ENCODE peak calls at places on chromosomes 16 and 17, in nine cellular contexts. M is BJ, C is heart left ventricle, W is ascending aorta, R is cardiac muscle cell, O is K562, T is cardiac fibroblast, X is HAP-1, B is PC-3. Z is an unnamed sample.

GRCh38 chr16:22192261-22193133 is 13.6 kb upstream of the EEF2K start:
- DNase-seq in W (peak; percentile 75), B (peak; percentile 51), M (peak; percentile 65), C (peak; percentile 90), O (peak; percentile 81), R (peak; percentile 98), X (peak; percentile 68), T (peak; percentile 96), Z (peak; percentile 73)

GRCh38 chr16:84788968-84789371 is 30.8 kb upstream of the CRISPLD2 start:
- DNase-seq in O (no peak), W (no peak), B (no peak), T (no peak), M (peak; percentile 94), C (no peak), R (no peak), X (no peak), Z (no peak)

GRCh38 chr17:40522250-40522960 is 21.0 kb upstream of the TNS4 start:
- DNase-seq in B (no peak), X (no peak), M (no peak), W (no peak), O (no peak), T (peak; percentile 73), C (no peak), R (peak; percentile 40), Z (no peak)

GRCh38 chr17:3004925-3005324 is 58.5 kb downstream of the OR1D5 start:
- DNase-seq in B (no peak), O (no peak), T (no peak), X (no peak), M (no peak), W (no peak), C (no peak), R (no peak), Z (no peak)

GRCh38 chr16:49834496-49835009 is 21.4 kb downstream of the ZNF423 start:
- DNase-seq in R (peak; percentile 79), X (no peak), M (no peak), T (peak; percentile 22), B (no peak), W (peak; percentile 54), O (no peak), C (peak; percentile 88), Z (no peak)

GRCh38 chr16:50697881-50698767 is 4.7 kb downstream of the NOD2 start:
- DNase-seq in X (no peak), C (peak; percentile 48), R (peak; percentile 46), O (no peak), W (no peak), B (no peak), T (peak; percentile 65), M (no peak), Z (no peak)

GRCh38 chr17:39144414-39144813 is 7.0 kb downstream of the PLXDC1 start:
- DNase-seq in T (peak; percentile 92), X (no peak), R (peak; percentile 96), W (peak; percentile 25), B (peak; percentile 22), M (peak; percentile 64), O (no peak), C (peak; percentile 94), Z (no peak)

GRCh38 chr17:69466905-69467630 is 52.6 kb downstream of the MAP2K6 start:
- DNase-seq in T (peak; percentile 13), B (peak; percentile 42), X (no peak), O (no peak), R (peak; percentile 58), C (no peak), W (no peak), M (peak; percentile 25), Z (no peak)

GRCh38 chr17:75242461-75243042 is 18.9 kb downstream of the GGA3 start:
- DNase-seq in O (no peak), M (no peak), C (no peak), T (no peak), B (no peak), R (no peak), W (no peak), X (no peak), Z (no peak)

GRCh38 chr17:44314869-44315661 is 6.7 kb downstream of the RUNDC3A start:
- DNase-seq in B (peak; percentile 75), X (peak; percentile 17), W (no peak), T (peak; percentile 22), R (peak; percentile 37), M (no peak), C (no peak), O (peak; percentile 53), Z (peak; percentile 27)

GRCh38 chr16:1794908-1795666 is 1.6 kb upstream of the IGFALS start:
- DNase-seq in O (no peak), C (no peak), B (no peak), W (no peak), T (no peak), M (no peak), R (no peak), X (no peak), Z (no peak)

GRCh38 chr17:6544770-6545169 is 11.6 kb downstream of the PITPNM3 start:
- DNase-seq in R (no peak), C (peak; percentile 6), W (no peak), X (no peak), M (no peak), T (no peak), O (no peak), B (no peak), Z (no peak)

GRCh38 chr16:17358846-17359245 is 111.9 kb downstream of the XYLT1 start:
- DNase-seq in C (no peak), R (no peak), M (no peak), X (no peak), T (peak; percentile 30), B (no peak), O (no peak), W (no peak), Z (no peak)

GRCh38 chr16:19864566-19864965 is 20.1 kb downstream of the GPRC5B start:
- DNase-seq in C (peak; percentile 69), B (no peak), W (no peak), R (no peak), X (no peak), T (no peak), M (no peak), O (no peak), Z (no peak)

DNA sequence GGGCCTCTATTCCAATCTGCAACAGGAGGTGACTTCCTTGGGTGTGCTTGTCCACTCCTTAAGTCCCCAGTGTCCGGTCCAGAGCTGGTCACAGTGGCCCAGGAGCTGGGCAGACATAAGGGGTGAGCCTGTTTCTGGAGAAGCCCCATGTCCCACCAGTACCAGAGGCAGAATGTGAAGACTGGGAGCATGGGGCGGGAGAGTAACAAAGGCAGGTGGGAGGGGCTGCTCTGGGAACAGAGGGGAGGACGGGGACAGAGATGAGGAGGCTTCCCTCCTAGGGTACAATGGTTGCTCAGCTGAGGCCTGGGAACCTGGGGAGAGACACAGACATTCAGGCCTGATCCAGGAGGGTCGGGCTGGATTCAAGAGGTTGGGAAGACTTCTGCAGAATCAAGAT is 323.3 kb upstream of the TNRC6C start:
- DNase-seq in M (no peak), T (no peak), O (no peak), X (no peak), R (no peak), B (no peak), C (no peak), W (no peak), Z (no peak)
- H3K4me3 ChIP-seq in M (no peak overlapping the region), T (no peak overlapping the region), O (no peak overlapping the region), X (no peak overlapping the region), R (no peak overlapping the region), B (no peak overlapping the region), C (no peak overlapping the region), W (no peak overlapping the region), Z (no peak overlapping the region)

DNA sequence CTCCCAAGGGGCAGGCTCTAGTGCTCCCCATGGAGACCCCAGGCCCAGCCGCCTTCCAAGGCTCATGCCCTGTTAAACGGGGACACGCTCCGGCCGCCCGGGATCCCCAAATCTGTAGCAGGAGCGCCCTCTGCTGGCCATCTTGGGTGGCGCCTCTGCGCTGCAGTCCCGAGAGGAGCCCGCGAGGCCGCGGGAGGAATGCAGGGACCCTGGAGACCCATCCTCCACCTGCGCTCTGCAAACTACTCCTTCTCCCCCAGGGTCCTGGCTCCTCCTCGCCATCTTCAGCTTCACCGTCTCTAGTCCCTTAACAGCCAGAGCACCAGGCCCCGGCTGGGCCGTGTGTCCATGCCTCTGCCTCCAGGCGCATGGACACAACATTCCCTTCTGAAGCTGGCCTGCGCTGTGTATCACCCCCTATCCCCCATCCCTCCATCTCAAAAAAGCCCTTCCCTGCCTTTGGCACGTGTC is 23.6 kb upstream of the KRT17 start:
- DNase-seq in O (peak; percentile 88), T (peak; percentile 65), C (peak; percentile 92), B (peak; percentile 85), M (no peak), W (peak; percentile 59), R (peak; percentile 71), X (peak; percentile 71), Z (peak; percentile 53)
- H3K4me3 ChIP-seq in O (peak overlapping the region; percentile 23), T (peak overlapping the region; percentile 1), C (no peak overlapping the region), B (peak overlapping the region; percentile 72), M (peak overlapping the region; percentile 36), W (peak overlapping the region; percentile 31), R (no peak overlapping the region), X (peak overlapping the region; percentile 25), Z (peak overlapping the region; percentile 45)

GRCh38 chr16:89973235-89973634 is 24.7 kb downstream of the DEF8 start:
- DNase-seq in X (no peak), C (no peak), B (no peak), T (no peak), R (no peak), M (no peak), W (no peak), O (no peak), Z (no peak)

GRCh38 chr16:89972244-89973234 is 24.0 kb downstream of the DEF8 start:
- DNase-seq in B (peak; percentile 87), C (peak; percentile 95), W (peak; percentile 47), T (peak; percentile 93), O (peak; percentile 96), R (peak; percentile 95), X (peak; percentile 86), M (peak; percentile 40), Z (peak; percentile 80)

GRCh38 chr16:89970011-89970410 is 21.5 kb downstream of the DEF8 start:
- DNase-seq in C (no peak), O (no peak), B (no peak), T (no peak), X (no peak), W (no peak), R (no peak), M (no peak), Z (no peak)

GRCh38 chr16:89973654-89974335 is 25.2 kb downstream of the DEF8 start:
- DNase-seq in X (no peak), B (no peak), O (no peak), C (no peak), T (no peak), W (no peak), R (no peak), M (no peak), Z (no peak)

GRCh38 chr16:89971495-89972243 is 23.1 kb downstream of the DEF8 start:
- DNase-seq in X (no peak), R (no peak), O (peak; percentile 60), B (no peak), W (no peak), M (no peak), T (no peak), C (no peak), Z (no peak)
- H3K4me3 ChIP-seq in X (peak overlapping the region; percentile 88), R (peak overlapping the region; percentile 79), O (peak overlapping the region; percentile 93), B (peak overlapping the region; percentile 98), W (peak overlapping the region; percentile 81), M (peak overlapping the region; percentile 92), T (peak overlapping the region; percentile 95), C (peak overlapping the region; percentile 72), Z (peak overlapping the region; percentile 93)

GRCh38 chr17:58665946-58666857 is 25.6 kb downstream of the TEX14 start:
- DNase-seq in C (no peak), T (no peak), W (no peak), R (no peak), B (no peak), M (no peak), O (peak; percentile 68), X (no peak), Z (no peak)
- H3K4me3 ChIP-seq in C (no peak overlapping the region), T (no peak overlapping the region), W (no peak overlapping the region), R (no peak overlapping the region), B (peak overlapping the region; percentile 71), M (no peak overlapping the region), O (peak overlapping the region; percentile 25), X (no peak overlapping the region), Z (no peak overlapping the region)

Z was measured in Jurkat, Clone E6-1.